ENCODE peak calls at places on chromosomes 6 and 20, in seven cellular contexts. One of them, this sample, is unnamed.
A peak's percentile ranks its signal among the peaks of the same experiment; 100 is the strongest.

GRCh38 chr6:169978615-169979161 is 227.3 kb downstream of the ERMARD start:
- DNase-seq in IMR-90: peak; percentile 15
- DNase-seq in mesenchymal stem cell: no peak
- DNase-seq in trophoblast cell: peak; percentile 80
- DNase-seq in neuronal stem cell: no peak
- DNase-seq in H1: no peak
- DNase-seq in H9: no peak
- DNase-seq in this sample: no peak

GRCh38 chr6:149094156-149094555 is 223.4 kb upstream of the TAB2 start:
- DNase-seq in trophoblast cell: no peak
- DNase-seq in IMR-90: peak; percentile 4
- DNase-seq in H9: no peak
- DNase-seq in H1: no peak
- DNase-seq in mesenchymal stem cell: peak; percentile 24
- DNase-seq in neuronal stem cell: no peak
- DNase-seq in this sample: peak; percentile 43

GRCh38 chr20:33273117-33273851 is 9.7 kb upstream of the BPIFB1 start:
- DNase-seq in mesenchymal stem cell: no peak
- DNase-seq in neuronal stem cell: no peak
- DNase-seq in trophoblast cell: no peak
- DNase-seq in H1: no peak
- DNase-seq in IMR-90: no peak
- DNase-seq in H9: no peak
- DNase-seq in this sample: no peak

GRCh38 chr6:45169815-45170214 is 158.3 kb upstream of the RUNX2 start:
- DNase-seq in H9: no peak
- DNase-seq in H1: no peak
- DNase-seq in trophoblast cell: no peak
- DNase-seq in IMR-90: no peak
- DNase-seq in mesenchymal stem cell: no peak
- DNase-seq in neuronal stem cell: no peak
- DNase-seq in this sample: peak; percentile 46

GRCh38 chr20:49775229-49775693 is 37.4 kb upstream of the SLC9A8 start:
- DNase-seq in H9: peak; percentile 80
- DNase-seq in neuronal stem cell: peak; percentile 32
- DNase-seq in trophoblast cell: peak; percentile 56
- DNase-seq in H1: peak; percentile 52
- DNase-seq in IMR-90: peak; percentile 72
- DNase-seq in mesenchymal stem cell: peak; percentile 94
- DNase-seq in this sample: peak; percentile 94

GRCh38 chr6:79313254-79313653 is 78.8 kb upstream of the HMGN3 start:
- DNase-seq in H1: no peak
- DNase-seq in neuronal stem cell: no peak
- DNase-seq in trophoblast cell: peak; percentile 91
- DNase-seq in IMR-90: no peak
- DNase-seq in H9: no peak
- DNase-seq in mesenchymal stem cell: no peak
- DNase-seq in this sample: no peak

GRCh38 chr6:148358196-148358785 is 15.7 kb downstream of the SASH1 start:
- DNase-seq in neuronal stem cell: no peak
- DNase-seq in trophoblast cell: no peak
- DNase-seq in H9: no peak
- DNase-seq in IMR-90: peak; percentile 49
- DNase-seq in mesenchymal stem cell: peak; percentile 33
- DNase-seq in H1: no peak
- DNase-seq in this sample: no peak

GRCh38 chr6:18213439-18213838 is 50.9 kb downstream of the DEK start:
- DNase-seq in mesenchymal stem cell: no peak
- DNase-seq in H1: peak; percentile 10
- DNase-seq in neuronal stem cell: no peak
- DNase-seq in H9: no peak
- DNase-seq in IMR-90: no peak
- DNase-seq in trophoblast cell: no peak
- DNase-seq in this sample: no peak

GRCh38 chr6:109717971-109718370 is 26.9 kb downstream of the FIG4 start:
- DNase-seq in IMR-90: no peak
- DNase-seq in trophoblast cell: no peak
- DNase-seq in H1: no peak
- DNase-seq in neuronal stem cell: no peak
- DNase-seq in mesenchymal stem cell: no peak
- DNase-seq in H9: no peak
- DNase-seq in this sample: no peak

GRCh38 chr6:89035252-89036106 is 45.1 kb upstream of the PNRC1 start:
- DNase-seq in H1: no peak
- DNase-seq in H9: no peak
- DNase-seq in neuronal stem cell: no peak
- DNase-seq in IMR-90: peak; percentile 95
- DNase-seq in mesenchymal stem cell: peak; percentile 100
- DNase-seq in trophoblast cell: peak; percentile 89
- DNase-seq in this sample: no peak

GRCh38 chr6:74369556-74369993 is 673.6 kb downstream of the CD109 start:
- DNase-seq in neuronal stem cell: no peak
- DNase-seq in IMR-90: peak; percentile 97
- DNase-seq in mesenchymal stem cell: peak; percentile 81
- DNase-seq in trophoblast cell: peak; percentile 7
- DNase-seq in H1: no peak
- DNase-seq in H9: no peak
- DNase-seq in this sample: no peak

GRCh38 chr6:140059947-140060346 is 685.5 kb upstream of the CITED2 start:
- DNase-seq in trophoblast cell: no peak
- DNase-seq in neuronal stem cell: no peak
- DNase-seq in IMR-90: peak; percentile 45
- DNase-seq in H1: no peak
- DNase-seq in mesenchymal stem cell: no peak
- DNase-seq in H9: no peak
- DNase-seq in this sample: no peak

GRCh38 chr6:140064371-140064770 is 689.9 kb upstream of the CITED2 start:
- DNase-seq in trophoblast cell: no peak
- DNase-seq in H1: no peak
- DNase-seq in H9: no peak
- DNase-seq in neuronal stem cell: no peak
- DNase-seq in IMR-90: no peak
- DNase-seq in mesenchymal stem cell: no peak
- DNase-seq in this sample: no peak

GRCh38 chr6:140058846-140059245 is 684.4 kb upstream of the CITED2 start:
- DNase-seq in IMR-90: no peak
- DNase-seq in neuronal stem cell: no peak
- DNase-seq in trophoblast cell: peak; percentile 79
- DNase-seq in mesenchymal stem cell: no peak
- DNase-seq in H9: no peak
- DNase-seq in H1: no peak
- DNase-seq in this sample: peak; percentile 15

GRCh38 chr6:140061422-140062041 is 687.1 kb upstream of the CITED2 start:
- DNase-seq in H9: no peak
- DNase-seq in mesenchymal stem cell: no peak
- DNase-seq in trophoblast cell: no peak
- DNase-seq in H1: no peak
- DNase-seq in IMR-90: no peak
- DNase-seq in neuronal stem cell: no peak
- DNase-seq in this sample: peak; percentile 29

GRCh38 chr6:140062042-140063041 is 687.9 kb upstream of the CITED2 start:
- DNase-seq in H1: no peak
- DNase-seq in IMR-90: peak; percentile 96
- DNase-seq in H9: no peak
- DNase-seq in mesenchymal stem cell: peak; percentile 85
- DNase-seq in trophoblast cell: peak; percentile 60
- DNase-seq in neuronal stem cell: no peak
- DNase-seq in this sample: peak; percentile 16
- H3K4ac ChIP-seq in H1: no peak overlapping the region
- H3K4ac ChIP-seq in IMR-90: peak overlapping the region; percentile 100
- H3K4ac ChIP-seq in H9: no peak overlapping the region
- H3K4ac ChIP-seq in mesenchymal stem cell: peak overlapping the region; percentile 92
- H3K4ac ChIP-seq in trophoblast cell: peak overlapping the region; percentile 59
- H3K4ac ChIP-seq in neuronal stem cell: no peak overlapping the region
- H3K4ac ChIP-seq in this sample: no peak overlapping the region

DNA sequence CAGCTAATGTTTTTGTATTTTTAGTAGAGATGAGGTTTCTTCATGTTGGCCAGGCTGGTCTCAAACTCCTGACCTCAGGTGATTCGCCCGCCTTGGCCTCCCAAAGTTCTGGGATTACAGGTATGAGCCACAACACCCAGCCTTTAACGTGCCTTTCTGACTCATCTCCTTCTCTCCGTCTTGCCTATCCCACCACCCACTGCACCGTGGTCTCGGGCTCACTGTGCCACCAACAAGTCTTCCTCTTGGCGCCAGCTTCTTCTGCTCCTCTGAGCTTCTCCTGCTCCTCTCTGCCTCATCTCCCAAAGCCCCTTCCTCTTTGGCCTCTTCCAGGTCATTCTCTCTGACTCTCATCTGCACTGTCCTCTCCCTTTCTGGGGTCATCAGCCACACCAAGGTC is 41.0 kb downstream of the TMEM242 start:
- DNase-seq in H9: no peak
- DNase-seq in mesenchymal stem cell: no peak
- DNase-seq in neuronal stem cell: no peak
- DNase-seq in H1: no peak
- DNase-seq in IMR-90: no peak
- DNase-seq in trophoblast cell: no peak
- DNase-seq in this sample: no peak
- H3K79me1 ChIP-seq in H9: no peaks in the 10 kb centered on the region
- H3K79me1 ChIP-seq in mesenchymal stem cell: no peaks in the 10 kb centered on the region
- H3K79me1 ChIP-seq in neuronal stem cell: no peaks in the 10 kb centered on the region
- H3K79me1 ChIP-seq in H1: no peaks in the 10 kb centered on the region
- H3K79me1 ChIP-seq in IMR-90: no peaks in the 10 kb centered on the region
- H3K79me1 ChIP-seq in trophoblast cell: no peaks in the 10 kb centered on the region
- H3K79me1 ChIP-seq in this sample: no peaks in the 10 kb centered on the region

GRCh38 chr6:168928012-168928411 is 325.6 kb downstream of the THBS2 start:
- DNase-seq in mesenchymal stem cell: no peak
- DNase-seq in H9: no peak
- DNase-seq in H1: no peak
- DNase-seq in IMR-90: no peak
- DNase-seq in neuronal stem cell: no peak
- DNase-seq in trophoblast cell: no peak
- DNase-seq in this sample: no peak
- H3K4ac ChIP-seq in mesenchymal stem cell: no peak overlapping the region
- H3K4ac ChIP-seq in H9: no peak overlapping the region
- H3K4ac ChIP-seq in H1: no peak overlapping the region
- H3K4ac ChIP-seq in IMR-90: no peak overlapping the region
- H3K4ac ChIP-seq in neuronal stem cell: no peak overlapping the region
- H3K4ac ChIP-seq in trophoblast cell: no peak overlapping the region
- H3K4ac ChIP-seq in this sample: no peak overlapping the region

GRCh38 chr6:165717732-165718465 is 54.9 kb upstream of the PDE10A start:
- DNase-seq in H9: no peak
- DNase-seq in neuronal stem cell: no peak
- DNase-seq in IMR-90: peak; percentile 84
- DNase-seq in mesenchymal stem cell: peak; percentile 61
- DNase-seq in H1: no peak
- DNase-seq in trophoblast cell: peak; percentile 39
- DNase-seq in this sample: peak; percentile 28

GRCh38 chr6:165718486-165718885 is 55.4 kb upstream of the PDE10A start:
- DNase-seq in mesenchymal stem cell: peak; percentile 24
- DNase-seq in trophoblast cell: no peak
- DNase-seq in H1: no peak
- DNase-seq in IMR-90: peak; percentile 88
- DNase-seq in H9: no peak
- DNase-seq in neuronal stem cell: no peak
- DNase-seq in this sample: no peak

GRCh38 chr6:165722022-165722421 is 59.0 kb upstream of the PDE10A start:
- DNase-seq in IMR-90: no peak
- DNase-seq in neuronal stem cell: no peak
- DNase-seq in H9: no peak
- DNase-seq in H1: no peak
- DNase-seq in trophoblast cell: no peak
- DNase-seq in mesenchymal stem cell: no peak
- DNase-seq in this sample: no peak

GRCh38 chr6:165723326-165723725 is 60.3 kb upstream of the PDE10A start:
- DNase-seq in mesenchymal stem cell: no peak
- DNase-seq in neuronal stem cell: no peak
- DNase-seq in H1: no peak
- DNase-seq in trophoblast cell: no peak
- DNase-seq in IMR-90: no peak
- DNase-seq in H9: no peak
- DNase-seq in this sample: no peak

GRCh38 chr6:165721349-165721748 is 58.3 kb upstream of the PDE10A start:
- DNase-seq in mesenchymal stem cell: peak; percentile 14
- DNase-seq in neuronal stem cell: no peak
- DNase-seq in IMR-90: peak; percentile 44
- DNase-seq in H9: no peak
- DNase-seq in trophoblast cell: no peak
- DNase-seq in H1: no peak
- DNase-seq in this sample: no peak
- H3K79me1 ChIP-seq in mesenchymal stem cell: no peaks in the 10 kb centered on the region
- H3K79me1 ChIP-seq in neuronal stem cell: no peaks in the 10 kb centered on the region
- H3K79me1 ChIP-seq in IMR-90: no peaks in the 10 kb centered on the region
- H3K79me1 ChIP-seq in H9: no peaks in the 10 kb centered on the region
- H3K79me1 ChIP-seq in trophoblast cell: no peaks in the 10 kb centered on the region
- H3K79me1 ChIP-seq in H1: no peaks in the 10 kb centered on the region
- H3K79me1 ChIP-seq in this sample: no peaks in the 10 kb centered on the region

DNA sequence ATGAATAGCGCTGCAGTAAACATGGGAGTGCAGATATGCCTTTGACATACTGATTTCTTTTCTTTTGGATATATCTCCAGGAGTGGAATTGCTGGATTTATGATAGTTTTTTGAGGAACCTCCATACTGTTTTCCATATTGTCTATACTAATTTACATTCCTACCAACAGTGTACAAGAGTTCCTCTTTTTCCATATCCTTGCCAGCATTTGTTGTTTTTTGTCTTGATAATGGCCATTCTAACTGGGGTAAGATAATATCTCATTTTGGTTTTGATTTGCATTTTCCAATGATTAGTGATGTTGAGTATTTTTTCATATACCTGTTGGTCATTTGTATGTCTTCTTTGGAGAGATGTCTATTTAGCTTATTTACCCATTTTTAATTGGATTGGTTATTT is 3.3 kb downstream of the SYCP2L start:
- DNase-seq in mesenchymal stem cell: no peak
- DNase-seq in IMR-90: no peak
- DNase-seq in H9: no peak
- DNase-seq in H1: no peak
- DNase-seq in trophoblast cell: no peak
- DNase-seq in neuronal stem cell: no peak
- DNase-seq in this sample: no peak
- H3K4ac ChIP-seq in mesenchymal stem cell: no peak overlapping the region
- H3K4ac ChIP-seq in IMR-90: no peak overlapping the region
- H3K4ac ChIP-seq in H9: no peak overlapping the region
- H3K4ac ChIP-seq in H1: no peak overlapping the region
- H3K4ac ChIP-seq in trophoblast cell: no peak overlapping the region
- H3K4ac ChIP-seq in neuronal stem cell: no peak overlapping the region
- H3K4ac ChIP-seq in this sample: no peak overlapping the region

GRCh38 chr20:21515300-21516179 is 1.7 kb upstream of the NKX2-2 start:
- DNase-seq in H1: peak; percentile 75
- DNase-seq in trophoblast cell: no peak
- DNase-seq in mesenchymal stem cell: no peak
- DNase-seq in neuronal stem cell: peak; percentile 61
- DNase-seq in H9: no peak
- DNase-seq in IMR-90: no peak
- DNase-seq in this sample: peak; percentile 72
- H3K79me1 ChIP-seq in H1: no peaks in the 10 kb centered on the region
- H3K79me1 ChIP-seq in trophoblast cell: no peaks in the 10 kb centered on the region
- H3K79me1 ChIP-seq in mesenchymal stem cell: no peaks in the 10 kb centered on the region
- H3K79me1 ChIP-seq in neuronal stem cell: no peaks in the 10 kb centered on the region
- H3K79me1 ChIP-seq in H9: no peaks in the 10 kb centered on the region
- H3K79me1 ChIP-seq in IMR-90: no peaks in the 10 kb centered on the region
- H3K79me1 ChIP-seq in this sample: no peaks in the 10 kb centered on the region

DNA sequence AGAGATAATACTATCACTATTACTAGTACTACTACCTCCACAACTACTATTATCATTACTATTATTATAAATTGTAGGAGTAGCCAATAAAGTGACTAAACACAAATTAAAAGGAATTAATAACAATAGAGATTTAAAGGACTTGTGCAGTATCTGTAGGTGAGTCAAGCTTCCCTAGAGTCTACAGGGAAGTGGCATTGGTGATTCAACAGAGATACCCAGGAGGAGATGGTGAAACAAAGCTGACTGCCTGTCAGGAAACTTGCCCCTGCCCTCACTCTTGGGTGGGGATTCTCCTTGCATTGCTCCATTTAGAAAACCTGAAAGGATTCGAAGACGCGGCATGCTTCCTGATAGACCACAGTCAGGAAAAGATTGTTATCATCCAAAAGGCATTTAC is 23.3 kb upstream of the BCLAF1 start:
- DNase-seq in mesenchymal stem cell: no peak
- DNase-seq in IMR-90: no peak
- DNase-seq in H1: no peak
- DNase-seq in neuronal stem cell: no peak
- DNase-seq in trophoblast cell: no peak
- DNase-seq in H9: no peak
- DNase-seq in this sample: no peak
- H3K4ac ChIP-seq in mesenchymal stem cell: no peak overlapping the region
- H3K4ac ChIP-seq in IMR-90: no peak overlapping the region
- H3K4ac ChIP-seq in H1: no peak overlapping the region
- H3K4ac ChIP-seq in neuronal stem cell: no peak overlapping the region
- H3K4ac ChIP-seq in trophoblast cell: no peak overlapping the region
- H3K4ac ChIP-seq in H9: no peak overlapping the region
- H3K4ac ChIP-seq in this sample: no peak overlapping the region

This sample was measured in mesendoderm.